ENCODE peak calls at places on chromosomes 3 and 15, in eight cellular contexts. L is uterus, W is gastrocnemius medialis, O is body of pancreas, Y is sigmoid colon, R is breast epithelium, Q is lower leg skin, A is stomach. B is an unnamed sample.

GRCh38 chr3:193190387-193190786 is 50.6 kb upstream of the PLAAT1 start:
- DNase-seq in L (no peak), W (no peak), O (peak; percentile 12), Y (no peak), R (no peak), Q (no peak), A (no peak), B (no peak)

GRCh38 chr15:60912984-60913697 is 316.0 kb downstream of the RORA start:
- DNase-seq in L (no peak), W (peak; percentile 75), O (no peak), Y (no peak), R (no peak), Q (no peak), A (peak; percentile 42), B (no peak)

GRCh38 chr3:70726966-70727365 is 414.5 kb upstream of the MDFIC2 start:
- DNase-seq in L (no peak), W (no peak), O (no peak), Y (no peak), R (no peak), Q (no peak), A (no peak), B (no peak)

GRCh38 chr3:44795197-44795596 is 33.6 kb downstream of the KIF15 start:
- DNase-seq in L (no peak), W (no peak), O (no peak), Y (no peak), R (no peak), Q (no peak), A (no peak), B (no peak)

GRCh38 chr15:29859981-29860745 is 37.9 kb upstream of the TJP1 start:
- DNase-seq in L (no peak), W (no peak), O (no peak), Y (no peak), R (no peak), Q (no peak), A (no peak), B (no peak)

GRCh38 chr3:72721696-72722381 is 126.4 kb downstream of the SHQ1 start:
- DNase-seq in L (no peak), W (no peak), O (no peak), Y (no peak), R (no peak), Q (no peak), A (no peak), B (no peak)

GRCh38 chr3:97705739-97706138 is 58.8 kb upstream of the ARL6 start:
- DNase-seq in L (no peak), W (no peak), O (no peak), Y (no peak), R (no peak), Q (no peak), A (no peak), B (no peak)

GRCh38 chr3:58562498-58562897 is 14.7 kb downstream of the FAM107A start:
- DNase-seq in L (no peak), W (no peak), O (no peak), Y (no peak), R (no peak), Q (peak; percentile 60), A (no peak), B (no peak)

GRCh38 chr3:49100046-49100615 is 4.4 kb downstream of the QARS1 start:
- DNase-seq in L (no peak), W (no peak), O (no peak), Y (no peak), R (no peak), Q (no peak), A (no peak), B (no peak)

GRCh38 chr3:49098910-49099630 is 5.2 kb upstream of the QRICH1 start:
- DNase-seq in L (no peak), W (no peak), O (no peak), Y (no peak), R (no peak), Q (no peak), A (no peak), B (no peak)

GRCh38 chr3:49108346-49108745 is 3.8 kb upstream of the QARS1 start:
- DNase-seq in L (no peak), W (no peak), O (no peak), Y (no peak), R (no peak), Q (no peak), A (no peak), B (no peak)

GRCh38 chr3:49104052-49104426 is 518 bp downstream of the QARS1 start:
- DNase-seq in L (no peak), W (no peak), O (no peak), Y (no peak), R (no peak), Q (no peak), A (no peak), B (no peak)

GRCh38 chr3:49104427-49105291 is at the start of gene QARS1:
- DNase-seq in L (peak; percentile 94), W (peak; percentile 93), O (peak; percentile 94), Y (peak; percentile 97), R (peak; percentile 94), Q (peak; percentile 99), A (peak; percentile 95), B (peak; percentile 96)
- TF ChIP-seq POLR2A in L (peak; percentile 50), W (peak; percentile 52), O (peak; percentile 77), Y (peak; percentile 34), R (no peak), Q (no peak), A (no peak), B (peak; percentile 75)

GRCh38 chr15:90924375-90924774 is 8.0 kb downstream of the HDDC3 start:
- DNase-seq in L (no peak), W (no peak), O (no peak), Y (no peak), R (no peak), Q (no peak), A (no peak), B (no peak)
- TF ChIP-seq POLR2A in L (no peak), W (no peak), O (no peak), Y (no peak), R (no peak), Q (no peak), A (no peak), B (no peak)

DNA sequence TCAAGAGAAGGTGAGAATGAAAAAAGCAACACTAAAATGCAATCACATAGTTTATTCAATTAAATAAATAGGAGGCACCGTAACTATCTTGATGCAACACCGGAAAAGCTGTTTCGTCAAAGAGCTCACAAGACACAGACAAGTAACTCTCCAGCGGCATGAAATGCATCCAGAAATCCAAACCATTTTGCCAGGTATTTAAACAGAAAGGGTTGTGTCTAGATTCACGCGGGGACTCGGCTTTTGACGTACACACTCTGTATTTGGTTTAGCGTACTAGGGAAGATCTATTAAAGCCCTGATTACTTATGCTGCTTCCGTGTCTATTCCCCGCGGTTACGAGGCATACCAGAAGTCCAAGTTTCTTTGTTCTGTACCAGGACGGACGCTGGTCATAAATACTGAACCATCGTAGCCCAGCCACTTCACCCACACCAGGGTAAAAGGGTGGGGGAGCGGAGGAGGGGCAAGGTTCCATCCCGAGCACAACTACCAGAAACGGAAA is 685 bp downstream of the BNIP2 start:
- DNase-seq in L (no peak), W (no peak), O (no peak), Y (peak; percentile 55), R (no peak), Q (no peak), A (no peak), B (no peak)
- TF ChIP-seq POLR2A in L (no peak), W (peak; percentile 29), O (no peak), Y (no peak), R (no peak), Q (no peak), A (no peak), B (no peak)

GRCh38 chr3:188153949-188154757 is at the start of gene LPP:
- DNase-seq in L (peak; percentile 75), W (peak; percentile 53), O (peak; percentile 78), Y (peak; percentile 92), R (peak; percentile 85), Q (peak; percentile 95), A (peak; percentile 85), B (peak; percentile 85)
- TF ChIP-seq POLR2A in L (no peak), W (peak; percentile 78), O (peak; percentile 13), Y (no peak), R (no peak), Q (no peak), A (no peak), B (peak; percentile 68)

DNA sequence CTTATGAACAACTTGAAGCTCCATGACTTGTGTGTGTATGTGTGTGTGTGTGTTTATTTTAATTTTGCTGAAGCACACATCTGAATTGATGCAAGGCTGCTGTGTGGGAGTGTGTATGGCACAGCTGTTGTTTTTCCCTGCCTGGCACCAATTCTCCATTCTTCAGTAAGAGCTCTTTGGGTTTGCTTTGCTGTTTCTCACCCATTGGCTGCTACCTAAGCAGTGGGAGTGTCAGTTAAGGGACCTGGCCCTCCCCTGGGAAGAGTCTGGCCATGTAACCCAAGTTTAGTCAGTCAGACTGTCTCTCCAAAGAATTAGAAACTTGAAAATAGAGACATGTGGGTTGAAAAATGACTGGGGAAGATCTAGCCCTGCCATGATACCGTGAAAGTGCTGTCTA is 126.2 kb upstream of the SYNPR start:
- DNase-seq in L (no peak), W (no peak), O (no peak), Y (no peak), R (no peak), Q (no peak), A (no peak), B (no peak)
- TF ChIP-seq POLR2A in L (no peak), W (no peak), O (no peak), Y (no peak), R (no peak), Q (no peak), A (no peak), B (no peak)

GRCh38 chr3:12838179-12838965 is 3.0 kb downstream of the RPL32 start:
- DNase-seq in L (no peak), W (no peak), O (no peak), Y (no peak), R (no peak), Q (no peak), A (no peak), B (no peak)

GRCh38 chr3:12832350-12833225 is 8.8 kb downstream of the RPL32 start:
- DNase-seq in L (no peak), W (no peak), O (no peak), Y (no peak), R (no peak), Q (no peak), A (no peak), B (no peak)

GRCh38 chr3:12833226-12834161 is 7.9 kb downstream of the RPL32 start:
- DNase-seq in L (no peak), W (no peak), O (no peak), Y (no peak), R (no peak), Q (no peak), A (no peak), B (no peak)

GRCh38 chr3:12837295-12837986 is 3.9 kb downstream of the RPL32 start:
- DNase-seq in L (no peak), W (no peak), O (no peak), Y (no peak), R (no peak), Q (no peak), A (no peak), B (no peak)

DNA sequence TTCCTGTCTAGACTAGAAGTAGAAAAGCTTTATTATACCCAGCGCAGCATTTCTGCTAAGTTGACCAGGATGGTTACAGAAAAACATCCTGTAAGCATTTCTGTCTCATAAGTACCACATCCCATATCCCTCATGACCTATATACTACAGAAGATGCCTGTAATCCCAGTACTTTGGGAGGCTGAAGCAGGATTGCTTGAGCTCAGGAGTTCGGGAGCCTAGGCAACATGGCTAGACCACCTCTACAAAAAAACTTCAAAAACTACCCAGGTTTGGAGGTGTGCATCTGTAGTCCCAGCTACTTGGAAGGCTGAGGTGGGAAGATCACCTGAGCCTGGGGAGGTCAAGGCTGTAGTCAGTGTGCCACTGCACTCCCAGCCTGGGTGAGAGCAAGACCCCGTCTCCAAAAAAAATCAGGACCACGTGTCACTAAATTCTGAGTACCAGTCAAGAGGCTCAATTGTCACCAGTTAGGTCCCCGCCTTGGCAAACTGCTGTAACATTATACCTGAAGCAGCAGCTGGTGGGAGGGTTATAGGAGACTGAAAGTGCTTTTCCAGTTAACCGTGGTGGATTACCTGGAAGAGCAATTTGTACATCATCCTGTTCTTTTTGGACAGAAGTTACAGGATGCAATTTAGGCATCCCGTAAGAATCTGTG is 6.2 kb downstream of the RPL32 start:
- DNase-seq in L (no peak), W (no peak), O (no peak), Y (no peak), R (no peak), Q (no peak), A (no peak), B (no peak)
- TF ChIP-seq POLR2A in L (no peak), W (no peak), O (no peak), Y (no peak), R (no peak), Q (no peak), A (no peak), B (no peak)

B was measured in transverse colon.